ENCODE peak calls at places on chromosome 19, in eight cellular contexts. P is AG10803, J is NCI-H1417, U is ecto neural progenitor cell, K is body of pancreas, X is cardiac fibroblast, T is psoas muscle, L is caudate nucleus. Y is an unnamed sample.

GRCh38 chr19:22144394-22144793 is 52.4 kb downstream of the ZNF676 start:
- DNase-seq in P (no peak), J (no peak), U (no peak), K (no peak), X (peak), T (no peak), L (no peak), Y (no peak)

GRCh38 chr19:1141944-1142343 is 32.1 kb downstream of the SBNO2 start:
- DNase-seq in P (no peak), J (no peak), U (no peak), K (no peak), X (no peak), T (no peak), L (no peak), Y (no peak)

GRCh38 chr19:662207-662961 is 630 bp downstream of the RNF126 start:
- DNase-seq in P (peak), J (peak), U (no peak), K (peak), X (peak), T (peak), L (no peak), Y (no peak)

GRCh38 chr19:47542030-47542475 is 27.2 kb upstream of the NAPA start:
- DNase-seq in P (peak), J (no peak), U (no peak), K (no peak), X (peak), T (no peak), L (no peak), Y (no peak)

GRCh38 chr19:38478273-38478971 is 44.9 kb downstream of the RYR1 start:
- DNase-seq in P (no peak), J (no peak), U (no peak), K (no peak), X (peak), T (no peak), L (no peak), Y (no peak)

GRCh38 chr19:44878119-44878865 is 12.8 kb upstream of the TOMM40 start:
- DNase-seq in P (no peak), J (no peak), U (no peak), K (no peak), X (no peak), T (no peak), L (no peak), Y (no peak)

GRCh38 chr19:8310342-8311055 is 2.3 kb upstream of the CD320 start:
- DNase-seq in P (no peak), J (no peak), U (no peak), K (no peak), X (no peak), T (peak), L (no peak), Y (no peak)

GRCh38 chr19:409515-410242 is 732 bp upstream of the C2CD4C start:
- DNase-seq in P (no peak), J (peak), U (no peak), K (no peak), X (no peak), T (no peak), L (no peak), Y (peak)

GRCh38 chr19:4197625-4198466 is 15.4 kb downstream of the ANKRD24 start:
- DNase-seq in P (peak), J (peak), U (no peak), K (no peak), X (no peak), T (no peak), L (no peak), Y (no peak)

GRCh38 chr19:32977269-32977668 is 5.2 kb downstream of the FAAP24 start:
- DNase-seq in P (no peak), J (no peak), U (no peak), K (no peak), X (peak), T (no peak), L (no peak), Y (no peak)

GRCh38 chr19:46984077-46985010 is 35.3 kb upstream of the NPAS1 start:
- DNase-seq in P (peak), J (peak), U (no peak), K (peak), X (peak), T (peak), L (no peak), Y (peak)

GRCh38 chr19:40253611-40254092 is 27.2 kb upstream of the CCNP start:
- DNase-seq in P (no peak), J (no peak), U (no peak), K (no peak), X (no peak), T (no peak), L (no peak), Y (no peak)

GRCh38 chr19:17549088-17549740 is 6.2 kb upstream of the COLGALT1 start:
- DNase-seq in P (no peak), J (no peak), U (no peak), K (no peak), X (no peak), T (no peak), L (no peak), Y (no peak)

GRCh38 chr19:14035706-14036105 is 4.1 kb downstream of the IL27RA start:
- DNase-seq in P (peak), J (no peak), U (no peak), K (no peak), X (no peak), T (no peak), L (no peak), Y (no peak)